ENCODE peak calls at places on chromosome 6, in four cellular contexts. Q is EL, O is cardiac muscle cell, K is T-cell. E is an unnamed sample.

GRCh38 chr6:148401581-148401980 is 58.9 kb downstream of the SASH1 start:
- DNase-seq in Q (no peak), O (no peak), K (no peak), E (no peak)

GRCh38 chr6:100712997-100713396 is 168.1 kb downstream of the ASCC3 start:
- DNase-seq in Q (no peak), O (no peak), K (no peak), E (no peak)

GRCh38 chr6:119267506-119267905 is 82.1 kb downstream of the MAN1A1 start:
- DNase-seq in Q (no peak), O (no peak), K (no peak), E (no peak)

GRCh38 chr6:133501675-133502275 is 260.6 kb downstream of the EYA4 start:
- DNase-seq in Q (no peak), O (no peak), K (no peak), E (no peak)

GRCh38 chr6:163175301-163175700 is 239.2 kb upstream of the QKI start:
- DNase-seq in Q (no peak), O (no peak), K (no peak), E (no peak)

GRCh38 chr6:29760328-29760727 is 37.1 kb downstream of the HLA-F start:
- DNase-seq in Q (no peak), O (no peak), K (no peak), E (no peak)

GRCh38 chr6:81847866-81848265 is 95.4 kb upstream of the TENT5A start:
- DNase-seq in Q (no peak), O (no peak), K (no peak), E (no peak)

GRCh38 chr6:62775427-62776022 is 435.7 kb upstream of the FKBP1C start:
- DNase-seq in Q (no peak), O (peak), K (no peak), E (no peak)

GRCh38 chr6:157990321-157991066 is 8.8 kb downstream of the SYNJ2 start:
- DNase-seq in Q (no peak), O (no peak), K (peak), E (no peak)

GRCh38 chr6:79671605-79672266 is 40.6 kb downstream of the SH3BGRL2 start:
- DNase-seq in Q (no peak), O (no peak), K (peak), E (no peak)

GRCh38 chr6:99611148-99611547 is 4.5 kb downstream of the PRDM13 start:
- DNase-seq in Q (no peak), O (no peak), K (no peak), E (no peak)

GRCh38 chr6:31572041-31572911 is at the start of gene LTA:
- DNase-seq in Q (no peak), O (no peak), K (peak), E (no peak)

GRCh38 chr6:13766201-13766634 is 48.1 kb downstream of the MCUR1 start:
- DNase-seq in Q (peak), O (no peak), K (no peak), E (peak)

GRCh38 chr6:166259296-166259977 is 48.8 kb downstream of the PRR18 start:
- DNase-seq in Q (no peak), O (no peak), K (no peak), E (no peak)

GRCh38 chr6:84583784-84584183 is 180.6 kb downstream of the TBX18 start:
- DNase-seq in Q (no peak), O (peak), K (no peak), E (peak)

GRCh38 chr6:35327349-35328027 is 14.9 kb upstream of the PPARD start:
- DNase-seq in Q (peak), O (peak), K (peak), E (peak)

GRCh38 chr6:72626126-72626525 is 4.3 kb downstream of the KCNQ5 start:
- DNase-seq in Q (no peak), O (no peak), K (no peak), E (no peak)

GRCh38 chr6:114449659-114450058 is 106.8 kb upstream of the HS3ST5 start:
- DNase-seq in Q (no peak), O (no peak), K (no peak), E (no peak)

GRCh38 chr6:70124882-70125535 is 177.9 kb downstream of the COL9A1 start:
- DNase-seq in Q (peak), O (no peak), K (no peak), E (no peak)

GRCh38 chr6:82720992-82721391 is 344.6 kb downstream of the UBE3D start:
- DNase-seq in Q (peak), O (no peak), K (no peak), E (no peak)

GRCh38 chr6:137754366-137754765 is 112.7 kb upstream of the TNFAIP3 start:
- DNase-seq in Q (no peak), O (no peak), K (no peak), E (no peak)

GRCh38 chr6:85078071-85078470 is 313.7 kb upstream of the TBX18 start:
- DNase-seq in Q (peak), O (no peak), K (no peak), E (peak)

GRCh38 chr6:129778793-129779192 is 68.8 kb upstream of the ARHGAP18 start:
- DNase-seq in Q (no peak), O (no peak), K (no peak), E (no peak)

GRCh38 chr6:26500102-26500501 is at the start of gene BTN1A1:
- DNase-seq in Q (no peak), O (no peak), K (no peak), E (no peak)

GRCh38 chr6:161273356-161273751 is 507 bp downstream of the AGPAT4 start:
- DNase-seq in Q (peak), O (no peak), K (peak), E (peak)